ENCODE peak calls at places on chromosome 21, in seven cellular contexts. One of them, this sample, is unnamed.

GRCh38 chr21:14862794-14863720 is 201.7 kb downstream of the NRIP1 start:
- DNase-seq in NCI-H1092 treated with DMSO at 0.1 percent for 48 hours: peak
- DNase-seq in GM23338: peak
- DNase-seq in AG04449: no peak
- DNase-seq in stimulated activated CD8-positive, alpha-beta memory T cell treated with anti-CD3 and anti-CD28 coated beads, Interleukin-12 subunit alpha, Interleukin-12 subunit beta, amount 100 ng/mL, for 1 hour: no peak
- DNase-seq in activated T-helper 1 cell treated with anti-CD3 and anti-CD28 coated beads, Interleukin-12 subunit alpha, Interleukin-12 subunit beta, Interleukin-2, Interleukin-4 antibody, amounts not matched to agents 30 ng/mL and 10 ng/mL and 1 ng/mL, durations not matched to agents 14 hours and 24 hours and 36 hours: no peak
- DNase-seq in RCC 7860: no peak
- DNase-seq in this sample: no peak

GRCh38 chr21:23699402-23699801 is 1907.9 kb downstream of the MRPL39 start:
- DNase-seq in NCI-H1092 treated with DMSO at 0.1 percent for 48 hours: no peak
- DNase-seq in GM23338: no peak
- DNase-seq in AG04449: no peak
- DNase-seq in stimulated activated CD8-positive, alpha-beta memory T cell treated with anti-CD3 and anti-CD28 coated beads, Interleukin-12 subunit alpha, Interleukin-12 subunit beta, amount 100 ng/mL, for 1 hour: no peak
- DNase-seq in activated T-helper 1 cell treated with anti-CD3 and anti-CD28 coated beads, Interleukin-12 subunit alpha, Interleukin-12 subunit beta, Interleukin-2, Interleukin-4 antibody, amounts not matched to agents 30 ng/mL and 10 ng/mL and 1 ng/mL, durations not matched to agents 14 hours and 24 hours and 36 hours: no peak
- DNase-seq in RCC 7860: no peak
- DNase-seq in this sample: no peak

GRCh38 chr21:44521301-44521927 is 18.6 kb downstream of the KRTAP10-1 start:
- DNase-seq in NCI-H1092 treated with DMSO at 0.1 percent for 48 hours: no peak
- DNase-seq in GM23338: no peak
- DNase-seq in AG04449: no peak
- DNase-seq in stimulated activated CD8-positive, alpha-beta memory T cell treated with anti-CD3 and anti-CD28 coated beads, Interleukin-12 subunit alpha, Interleukin-12 subunit beta, amount 100 ng/mL, for 1 hour: no peak
- DNase-seq in activated T-helper 1 cell treated with anti-CD3 and anti-CD28 coated beads, Interleukin-12 subunit alpha, Interleukin-12 subunit beta, Interleukin-2, Interleukin-4 antibody, amounts not matched to agents 30 ng/mL and 10 ng/mL and 1 ng/mL, durations not matched to agents 14 hours and 24 hours and 36 hours: no peak
- DNase-seq in RCC 7860: no peak
- DNase-seq in this sample: no peak

GRCh38 chr21:28068455-28069358 is 924.0 kb downstream of the LTN1 start:
- DNase-seq in NCI-H1092 treated with DMSO at 0.1 percent for 48 hours: no peak
- DNase-seq in GM23338: no peak
- DNase-seq in AG04449: no peak
- DNase-seq in stimulated activated CD8-positive, alpha-beta memory T cell treated with anti-CD3 and anti-CD28 coated beads, Interleukin-12 subunit alpha, Interleukin-12 subunit beta, amount 100 ng/mL, for 1 hour: no peak
- DNase-seq in activated T-helper 1 cell treated with anti-CD3 and anti-CD28 coated beads, Interleukin-12 subunit alpha, Interleukin-12 subunit beta, Interleukin-2, Interleukin-4 antibody, amounts not matched to agents 30 ng/mL and 10 ng/mL and 1 ng/mL, durations not matched to agents 14 hours and 24 hours and 36 hours: no peak
- DNase-seq in RCC 7860: no peak
- DNase-seq in this sample: no peak

GRCh38 chr21:29194847-29195246 is 64.4 kb downstream of the MAP3K7CL start:
- DNase-seq in NCI-H1092 treated with DMSO at 0.1 percent for 48 hours: no peak
- DNase-seq in GM23338: no peak
- DNase-seq in AG04449: no peak
- DNase-seq in stimulated activated CD8-positive, alpha-beta memory T cell treated with anti-CD3 and anti-CD28 coated beads, Interleukin-12 subunit alpha, Interleukin-12 subunit beta, amount 100 ng/mL, for 1 hour: no peak
- DNase-seq in activated T-helper 1 cell treated with anti-CD3 and anti-CD28 coated beads, Interleukin-12 subunit alpha, Interleukin-12 subunit beta, Interleukin-2, Interleukin-4 antibody, amounts not matched to agents 30 ng/mL and 10 ng/mL and 1 ng/mL, durations not matched to agents 14 hours and 24 hours and 36 hours: no peak
- DNase-seq in RCC 7860: no peak
- DNase-seq in this sample: no peak

GRCh38 chr21:43699933-43700599 is 18.9 kb upstream of the PDXK start:
- DNase-seq in NCI-H1092 treated with DMSO at 0.1 percent for 48 hours: no peak
- DNase-seq in GM23338: no peak
- DNase-seq in AG04449: no peak
- DNase-seq in stimulated activated CD8-positive, alpha-beta memory T cell treated with anti-CD3 and anti-CD28 coated beads, Interleukin-12 subunit alpha, Interleukin-12 subunit beta, amount 100 ng/mL, for 1 hour: no peak
- DNase-seq in activated T-helper 1 cell treated with anti-CD3 and anti-CD28 coated beads, Interleukin-12 subunit alpha, Interleukin-12 subunit beta, Interleukin-2, Interleukin-4 antibody, amounts not matched to agents 30 ng/mL and 10 ng/mL and 1 ng/mL, durations not matched to agents 14 hours and 24 hours and 36 hours: no peak
- DNase-seq in RCC 7860: no peak
- DNase-seq in this sample: no peak

GRCh38 chr21:42199488-42200463 is 19.2 kb upstream of the ABCG1 start:
- DNase-seq in NCI-H1092 treated with DMSO at 0.1 percent for 48 hours: no peak
- DNase-seq in GM23338: no peak
- DNase-seq in AG04449: peak
- DNase-seq in stimulated activated CD8-positive, alpha-beta memory T cell treated with anti-CD3 and anti-CD28 coated beads, Interleukin-12 subunit alpha, Interleukin-12 subunit beta, amount 100 ng/mL, for 1 hour: no peak
- DNase-seq in activated T-helper 1 cell treated with anti-CD3 and anti-CD28 coated beads, Interleukin-12 subunit alpha, Interleukin-12 subunit beta, Interleukin-2, Interleukin-4 antibody, amounts not matched to agents 30 ng/mL and 10 ng/mL and 1 ng/mL, durations not matched to agents 14 hours and 24 hours and 36 hours: no peak
- DNase-seq in RCC 7860: no peak
- DNase-seq in this sample: peak

GRCh38 chr21:42106425-42106824 is 35.3 kb downstream of the UMODL1 start:
- DNase-seq in NCI-H1092 treated with DMSO at 0.1 percent for 48 hours: no peak
- DNase-seq in GM23338: no peak
- DNase-seq in AG04449: no peak
- DNase-seq in stimulated activated CD8-positive, alpha-beta memory T cell treated with anti-CD3 and anti-CD28 coated beads, Interleukin-12 subunit alpha, Interleukin-12 subunit beta, amount 100 ng/mL, for 1 hour: no peak
- DNase-seq in activated T-helper 1 cell treated with anti-CD3 and anti-CD28 coated beads, Interleukin-12 subunit alpha, Interleukin-12 subunit beta, Interleukin-2, Interleukin-4 antibody, amounts not matched to agents 30 ng/mL and 10 ng/mL and 1 ng/mL, durations not matched to agents 14 hours and 24 hours and 36 hours: no peak
- DNase-seq in RCC 7860: no peak
- DNase-seq in this sample: no peak

GRCh38 chr21:37402251-37402867 is 35.8 kb downstream of the DYRK1A start:
- DNase-seq in NCI-H1092 treated with DMSO at 0.1 percent for 48 hours: no peak
- DNase-seq in GM23338: no peak
- DNase-seq in AG04449: no peak
- DNase-seq in stimulated activated CD8-positive, alpha-beta memory T cell treated with anti-CD3 and anti-CD28 coated beads, Interleukin-12 subunit alpha, Interleukin-12 subunit beta, amount 100 ng/mL, for 1 hour: no peak
- DNase-seq in activated T-helper 1 cell treated with anti-CD3 and anti-CD28 coated beads, Interleukin-12 subunit alpha, Interleukin-12 subunit beta, Interleukin-2, Interleukin-4 antibody, amounts not matched to agents 30 ng/mL and 10 ng/mL and 1 ng/mL, durations not matched to agents 14 hours and 24 hours and 36 hours: no peak
- DNase-seq in RCC 7860: no peak
- DNase-seq in this sample: no peak

GRCh38 chr21:34881421-34881820 is 167.7 kb downstream of the RUNX1 start:
- DNase-seq in NCI-H1092 treated with DMSO at 0.1 percent for 48 hours: no peak
- DNase-seq in GM23338: no peak
- DNase-seq in AG04449: peak
- DNase-seq in stimulated activated CD8-positive, alpha-beta memory T cell treated with anti-CD3 and anti-CD28 coated beads, Interleukin-12 subunit alpha, Interleukin-12 subunit beta, amount 100 ng/mL, for 1 hour: no peak
- DNase-seq in activated T-helper 1 cell treated with anti-CD3 and anti-CD28 coated beads, Interleukin-12 subunit alpha, Interleukin-12 subunit beta, Interleukin-2, Interleukin-4 antibody, amounts not matched to agents 30 ng/mL and 10 ng/mL and 1 ng/mL, durations not matched to agents 14 hours and 24 hours and 36 hours: no peak
- DNase-seq in RCC 7860: peak
- DNase-seq in this sample: no peak

GRCh38 chr21:45227735-45228134 is 60.0 kb downstream of the POFUT2 start:
- DNase-seq in NCI-H1092 treated with DMSO at 0.1 percent for 48 hours: no peak
- DNase-seq in GM23338: peak
- DNase-seq in AG04449: no peak
- DNase-seq in stimulated activated CD8-positive, alpha-beta memory T cell treated with anti-CD3 and anti-CD28 coated beads, Interleukin-12 subunit alpha, Interleukin-12 subunit beta, amount 100 ng/mL, for 1 hour: no peak
- DNase-seq in activated T-helper 1 cell treated with anti-CD3 and anti-CD28 coated beads, Interleukin-12 subunit alpha, Interleukin-12 subunit beta, Interleukin-2, Interleukin-4 antibody, amounts not matched to agents 30 ng/mL and 10 ng/mL and 1 ng/mL, durations not matched to agents 14 hours and 24 hours and 36 hours: no peak
- DNase-seq in RCC 7860: no peak
- DNase-seq in this sample: no peak

GRCh38 chr21:21003701-21004100 is 5.5 kb downstream of the NCAM2 start:
- DNase-seq in NCI-H1092 treated with DMSO at 0.1 percent for 48 hours: peak
- DNase-seq in GM23338: peak
- DNase-seq in AG04449: no peak
- DNase-seq in stimulated activated CD8-positive, alpha-beta memory T cell treated with anti-CD3 and anti-CD28 coated beads, Interleukin-12 subunit alpha, Interleukin-12 subunit beta, amount 100 ng/mL, for 1 hour: no peak
- DNase-seq in activated T-helper 1 cell treated with anti-CD3 and anti-CD28 coated beads, Interleukin-12 subunit alpha, Interleukin-12 subunit beta, Interleukin-2, Interleukin-4 antibody, amounts not matched to agents 30 ng/mL and 10 ng/mL and 1 ng/mL, durations not matched to agents 14 hours and 24 hours and 36 hours: no peak
- DNase-seq in RCC 7860: no peak
- DNase-seq in this sample: no peak

GRCh38 chr21:17578162-17578561 is 34.5 kb downstream of the BTG3 start:
- DNase-seq in NCI-H1092 treated with DMSO at 0.1 percent for 48 hours: no peak
- DNase-seq in GM23338: no peak
- DNase-seq in AG04449: no peak
- DNase-seq in stimulated activated CD8-positive, alpha-beta memory T cell treated with anti-CD3 and anti-CD28 coated beads, Interleukin-12 subunit alpha, Interleukin-12 subunit beta, amount 100 ng/mL, for 1 hour: no peak
- DNase-seq in activated T-helper 1 cell treated with anti-CD3 and anti-CD28 coated beads, Interleukin-12 subunit alpha, Interleukin-12 subunit beta, Interleukin-2, Interleukin-4 antibody, amounts not matched to agents 30 ng/mL and 10 ng/mL and 1 ng/mL, durations not matched to agents 14 hours and 24 hours and 36 hours: no peak
- DNase-seq in RCC 7860: no peak
- DNase-seq in this sample: no peak

GRCh38 chr21:29477941-29478340 is 179.2 kb downstream of the BACH1 start:
- DNase-seq in NCI-H1092 treated with DMSO at 0.1 percent for 48 hours: no peak
- DNase-seq in GM23338: no peak
- DNase-seq in AG04449: no peak
- DNase-seq in stimulated activated CD8-positive, alpha-beta memory T cell treated with anti-CD3 and anti-CD28 coated beads, Interleukin-12 subunit alpha, Interleukin-12 subunit beta, amount 100 ng/mL, for 1 hour: no peak
- DNase-seq in activated T-helper 1 cell treated with anti-CD3 and anti-CD28 coated beads, Interleukin-12 subunit alpha, Interleukin-12 subunit beta, Interleukin-2, Interleukin-4 antibody, amounts not matched to agents 30 ng/mL and 10 ng/mL and 1 ng/mL, durations not matched to agents 14 hours and 24 hours and 36 hours: no peak
- DNase-seq in RCC 7860: peak
- DNase-seq in this sample: no peak

GRCh38 chr21:39124852-39125251 is 58.4 kb downstream of the PSMG1 start:
- DNase-seq in NCI-H1092 treated with DMSO at 0.1 percent for 48 hours: no peak
- DNase-seq in GM23338: no peak
- DNase-seq in AG04449: no peak
- DNase-seq in stimulated activated CD8-positive, alpha-beta memory T cell treated with anti-CD3 and anti-CD28 coated beads, Interleukin-12 subunit alpha, Interleukin-12 subunit beta, amount 100 ng/mL, for 1 hour: no peak
- DNase-seq in activated T-helper 1 cell treated with anti-CD3 and anti-CD28 coated beads, Interleukin-12 subunit alpha, Interleukin-12 subunit beta, Interleukin-2, Interleukin-4 antibody, amounts not matched to agents 30 ng/mL and 10 ng/mL and 1 ng/mL, durations not matched to agents 14 hours and 24 hours and 36 hours: no peak
- DNase-seq in RCC 7860: no peak
- DNase-seq in this sample: no peak

GRCh38 chr21:38599381-38599975 is 101.2 kb upstream of the ERG start:
- DNase-seq in NCI-H1092 treated with DMSO at 0.1 percent for 48 hours: no peak
- DNase-seq in GM23338: no peak
- DNase-seq in AG04449: no peak
- DNase-seq in stimulated activated CD8-positive, alpha-beta memory T cell treated with anti-CD3 and anti-CD28 coated beads, Interleukin-12 subunit alpha, Interleukin-12 subunit beta, amount 100 ng/mL, for 1 hour: no peak
- DNase-seq in activated T-helper 1 cell treated with anti-CD3 and anti-CD28 coated beads, Interleukin-12 subunit alpha, Interleukin-12 subunit beta, Interleukin-2, Interleukin-4 antibody, amounts not matched to agents 30 ng/mL and 10 ng/mL and 1 ng/mL, durations not matched to agents 14 hours and 24 hours and 36 hours: no peak
- DNase-seq in RCC 7860: no peak
- DNase-seq in this sample: no peak

GRCh38 chr21:43262427-43262826 is 93.6 kb downstream of the CRYAA start:
- DNase-seq in NCI-H1092 treated with DMSO at 0.1 percent for 48 hours: no peak
- DNase-seq in GM23338: no peak
- DNase-seq in AG04449: no peak
- DNase-seq in stimulated activated CD8-positive, alpha-beta memory T cell treated with anti-CD3 and anti-CD28 coated beads, Interleukin-12 subunit alpha, Interleukin-12 subunit beta, amount 100 ng/mL, for 1 hour: no peak
- DNase-seq in activated T-helper 1 cell treated with anti-CD3 and anti-CD28 coated beads, Interleukin-12 subunit alpha, Interleukin-12 subunit beta, Interleukin-2, Interleukin-4 antibody, amounts not matched to agents 30 ng/mL and 10 ng/mL and 1 ng/mL, durations not matched to agents 14 hours and 24 hours and 36 hours: no peak
- DNase-seq in RCC 7860: no peak
- DNase-seq in this sample: no peak

GRCh38 chr21:26490771-26491170 is 82.3 kb downstream of the CYYR1 start:
- DNase-seq in NCI-H1092 treated with DMSO at 0.1 percent for 48 hours: no peak
- DNase-seq in GM23338: peak
- DNase-seq in AG04449: no peak
- DNase-seq in stimulated activated CD8-positive, alpha-beta memory T cell treated with anti-CD3 and anti-CD28 coated beads, Interleukin-12 subunit alpha, Interleukin-12 subunit beta, amount 100 ng/mL, for 1 hour: no peak
- DNase-seq in activated T-helper 1 cell treated with anti-CD3 and anti-CD28 coated beads, Interleukin-12 subunit alpha, Interleukin-12 subunit beta, Interleukin-2, Interleukin-4 antibody, amounts not matched to agents 30 ng/mL and 10 ng/mL and 1 ng/mL, durations not matched to agents 14 hours and 24 hours and 36 hours: no peak
- DNase-seq in RCC 7860: peak
- DNase-seq in this sample: no peak

GRCh38 chr21:35521852-35522505 is 472.9 kb upstream of the RUNX1 start:
- DNase-seq in NCI-H1092 treated with DMSO at 0.1 percent for 48 hours: no peak
- DNase-seq in GM23338: no peak
- DNase-seq in AG04449: no peak
- DNase-seq in stimulated activated CD8-positive, alpha-beta memory T cell treated with anti-CD3 and anti-CD28 coated beads, Interleukin-12 subunit alpha, Interleukin-12 subunit beta, amount 100 ng/mL, for 1 hour: no peak
- DNase-seq in activated T-helper 1 cell treated with anti-CD3 and anti-CD28 coated beads, Interleukin-12 subunit alpha, Interleukin-12 subunit beta, Interleukin-2, Interleukin-4 antibody, amounts not matched to agents 30 ng/mL and 10 ng/mL and 1 ng/mL, durations not matched to agents 14 hours and 24 hours and 36 hours: no peak
- DNase-seq in RCC 7860: no peak
- DNase-seq in this sample: no peak

GRCh38 chr21:25536752-25537151 is 70.5 kb downstream of the MRPL39 start:
- DNase-seq in NCI-H1092 treated with DMSO at 0.1 percent for 48 hours: no peak
- DNase-seq in GM23338: no peak
- DNase-seq in AG04449: no peak
- DNase-seq in stimulated activated CD8-positive, alpha-beta memory T cell treated with anti-CD3 and anti-CD28 coated beads, Interleukin-12 subunit alpha, Interleukin-12 subunit beta, amount 100 ng/mL, for 1 hour: no peak
- DNase-seq in activated T-helper 1 cell treated with anti-CD3 and anti-CD28 coated beads, Interleukin-12 subunit alpha, Interleukin-12 subunit beta, Interleukin-2, Interleukin-4 antibody, amounts not matched to agents 30 ng/mL and 10 ng/mL and 1 ng/mL, durations not matched to agents 14 hours and 24 hours and 36 hours: no peak
- DNase-seq in RCC 7860: no peak
- DNase-seq in this sample: no peak

GRCh38 chr21:33655591-33656221 is 13.4 kb downstream of the ITSN1 start:
- DNase-seq in NCI-H1092 treated with DMSO at 0.1 percent for 48 hours: no peak
- DNase-seq in GM23338: peak
- DNase-seq in AG04449: peak
- DNase-seq in stimulated activated CD8-positive, alpha-beta memory T cell treated with anti-CD3 and anti-CD28 coated beads, Interleukin-12 subunit alpha, Interleukin-12 subunit beta, amount 100 ng/mL, for 1 hour: no peak
- DNase-seq in activated T-helper 1 cell treated with anti-CD3 and anti-CD28 coated beads, Interleukin-12 subunit alpha, Interleukin-12 subunit beta, Interleukin-2, Interleukin-4 antibody, amounts not matched to agents 30 ng/mL and 10 ng/mL and 1 ng/mL, durations not matched to agents 14 hours and 24 hours and 36 hours: no peak
- DNase-seq in RCC 7860: peak
- DNase-seq in this sample: no peak

GRCh38 chr21:36791695-36792451 is 93.0 kb downstream of the SIM2 start:
- DNase-seq in NCI-H1092 treated with DMSO at 0.1 percent for 48 hours: peak
- DNase-seq in GM23338: no peak
- DNase-seq in AG04449: no peak
- DNase-seq in stimulated activated CD8-positive, alpha-beta memory T cell treated with anti-CD3 and anti-CD28 coated beads, Interleukin-12 subunit alpha, Interleukin-12 subunit beta, amount 100 ng/mL, for 1 hour: no peak
- DNase-seq in activated T-helper 1 cell treated with anti-CD3 and anti-CD28 coated beads, Interleukin-12 subunit alpha, Interleukin-12 subunit beta, Interleukin-2, Interleukin-4 antibody, amounts not matched to agents 30 ng/mL and 10 ng/mL and 1 ng/mL, durations not matched to agents 14 hours and 24 hours and 36 hours: no peak
- DNase-seq in RCC 7860: no peak
- DNase-seq in this sample: no peak

GRCh38 chr21:34888569-34889286 is 160.4 kb downstream of the RUNX1 start:
- DNase-seq in NCI-H1092 treated with DMSO at 0.1 percent for 48 hours: peak
- DNase-seq in GM23338: peak
- DNase-seq in AG04449: peak
- DNase-seq in stimulated activated CD8-positive, alpha-beta memory T cell treated with anti-CD3 and anti-CD28 coated beads, Interleukin-12 subunit alpha, Interleukin-12 subunit beta, amount 100 ng/mL, for 1 hour: peak
- DNase-seq in activated T-helper 1 cell treated with anti-CD3 and anti-CD28 coated beads, Interleukin-12 subunit alpha, Interleukin-12 subunit beta, Interleukin-2, Interleukin-4 antibody, amounts not matched to agents 30 ng/mL and 10 ng/mL and 1 ng/mL, durations not matched to agents 14 hours and 24 hours and 36 hours: peak
- DNase-seq in RCC 7860: peak
- DNase-seq in this sample: peak

GRCh38 chr21:45295576-45296365 is 8.1 kb upstream of the POFUT2 start:
- DNase-seq in NCI-H1092 treated with DMSO at 0.1 percent for 48 hours: no peak
- DNase-seq in GM23338: no peak
- DNase-seq in AG04449: peak
- DNase-seq in stimulated activated CD8-positive, alpha-beta memory T cell treated with anti-CD3 and anti-CD28 coated beads, Interleukin-12 subunit alpha, Interleukin-12 subunit beta, amount 100 ng/mL, for 1 hour: no peak
- DNase-seq in activated T-helper 1 cell treated with anti-CD3 and anti-CD28 coated beads, Interleukin-12 subunit alpha, Interleukin-12 subunit beta, Interleukin-2, Interleukin-4 antibody, amounts not matched to agents 30 ng/mL and 10 ng/mL and 1 ng/mL, durations not matched to agents 14 hours and 24 hours and 36 hours: no peak
- DNase-seq in RCC 7860: no peak
- DNase-seq in this sample: peak

GRCh38 chr21:14356771-14357170 is 26.2 kb downstream of the HSPA13 start:
- DNase-seq in NCI-H1092 treated with DMSO at 0.1 percent for 48 hours: no peak
- DNase-seq in GM23338: no peak
- DNase-seq in AG04449: no peak
- DNase-seq in stimulated activated CD8-positive, alpha-beta memory T cell treated with anti-CD3 and anti-CD28 coated beads, Interleukin-12 subunit alpha, Interleukin-12 subunit beta, amount 100 ng/mL, for 1 hour: no peak
- DNase-seq in activated T-helper 1 cell treated with anti-CD3 and anti-CD28 coated beads, Interleukin-12 subunit alpha, Interleukin-12 subunit beta, Interleukin-2, Interleukin-4 antibody, amounts not matched to agents 30 ng/mL and 10 ng/mL and 1 ng/mL, durations not matched to agents 14 hours and 24 hours and 36 hours: no peak
- DNase-seq in RCC 7860: no peak
- DNase-seq in this sample: no peak

GRCh38 chr21:41112740-41113692 is 54.9 kb upstream of the BACE2 start:
- DNase-seq in NCI-H1092 treated with DMSO at 0.1 percent for 48 hours: no peak
- DNase-seq in GM23338: peak
- DNase-seq in AG04449: peak
- DNase-seq in stimulated activated CD8-positive, alpha-beta memory T cell treated with anti-CD3 and anti-CD28 coated beads, Interleukin-12 subunit alpha, Interleukin-12 subunit beta, amount 100 ng/mL, for 1 hour: no peak
- DNase-seq in activated T-helper 1 cell treated with anti-CD3 and anti-CD28 coated beads, Interleukin-12 subunit alpha, Interleukin-12 subunit beta, Interleukin-2, Interleukin-4 antibody, amounts not matched to agents 30 ng/mL and 10 ng/mL and 1 ng/mL, durations not matched to agents 14 hours and 24 hours and 36 hours: no peak
- DNase-seq in RCC 7860: peak
- DNase-seq in this sample: peak

GRCh38 chr21:31874817-31875216 is 2.0 kb downstream of the HUNK start:
- DNase-seq in NCI-H1092 treated with DMSO at 0.1 percent for 48 hours: no peak
- DNase-seq in GM23338: peak
- DNase-seq in AG04449: no peak
- DNase-seq in stimulated activated CD8-positive, alpha-beta memory T cell treated with anti-CD3 and anti-CD28 coated beads, Interleukin-12 subunit alpha, Interleukin-12 subunit beta, amount 100 ng/mL, for 1 hour: no peak
- DNase-seq in activated T-helper 1 cell treated with anti-CD3 and anti-CD28 coated beads, Interleukin-12 subunit alpha, Interleukin-12 subunit beta, Interleukin-2, Interleukin-4 antibody, amounts not matched to agents 30 ng/mL and 10 ng/mL and 1 ng/mL, durations not matched to agents 14 hours and 24 hours and 36 hours: no peak
- DNase-seq in RCC 7860: no peak
- DNase-seq in this sample: no peak

GRCh38 chr21:36707763-36708511 is 9.0 kb downstream of the SIM2 start:
- DNase-seq in NCI-H1092 treated with DMSO at 0.1 percent for 48 hours: no peak
- DNase-seq in GM23338: peak
- DNase-seq in AG04449: no peak
- DNase-seq in stimulated activated CD8-positive, alpha-beta memory T cell treated with anti-CD3 and anti-CD28 coated beads, Interleukin-12 subunit alpha, Interleukin-12 subunit beta, amount 100 ng/mL, for 1 hour: no peak
- DNase-seq in activated T-helper 1 cell treated with anti-CD3 and anti-CD28 coated beads, Interleukin-12 subunit alpha, Interleukin-12 subunit beta, Interleukin-2, Interleukin-4 antibody, amounts not matched to agents 30 ng/mL and 10 ng/mL and 1 ng/mL, durations not matched to agents 14 hours and 24 hours and 36 hours: no peak
- DNase-seq in RCC 7860: no peak
- DNase-seq in this sample: peak

GRCh38 chr21:44083631-44084291 is 23.4 kb upstream of the PWP2 start:
- DNase-seq in NCI-H1092 treated with DMSO at 0.1 percent for 48 hours: no peak
- DNase-seq in GM23338: no peak
- DNase-seq in AG04449: no peak
- DNase-seq in stimulated activated CD8-positive, alpha-beta memory T cell treated with anti-CD3 and anti-CD28 coated beads, Interleukin-12 subunit alpha, Interleukin-12 subunit beta, amount 100 ng/mL, for 1 hour: peak
- DNase-seq in activated T-helper 1 cell treated with anti-CD3 and anti-CD28 coated beads, Interleukin-12 subunit alpha, Interleukin-12 subunit beta, Interleukin-2, Interleukin-4 antibody, amounts not matched to agents 30 ng/mL and 10 ng/mL and 1 ng/mL, durations not matched to agents 14 hours and 24 hours and 36 hours: peak
- DNase-seq in RCC 7860: no peak
- DNase-seq in this sample: peak

GRCh38 chr21:24023936-24024335 is 1583.3 kb downstream of the MRPL39 start:
- DNase-seq in NCI-H1092 treated with DMSO at 0.1 percent for 48 hours: peak
- DNase-seq in GM23338: no peak
- DNase-seq in AG04449: no peak
- DNase-seq in stimulated activated CD8-positive, alpha-beta memory T cell treated with anti-CD3 and anti-CD28 coated beads, Interleukin-12 subunit alpha, Interleukin-12 subunit beta, amount 100 ng/mL, for 1 hour: no peak
- DNase-seq in activated T-helper 1 cell treated with anti-CD3 and anti-CD28 coated beads, Interleukin-12 subunit alpha, Interleukin-12 subunit beta, Interleukin-2, Interleukin-4 antibody, amounts not matched to agents 30 ng/mL and 10 ng/mL and 1 ng/mL, durations not matched to agents 14 hours and 24 hours and 36 hours: no peak
- DNase-seq in RCC 7860: no peak
- DNase-seq in this sample: no peak

GRCh38 chr21:33892853-33893252 is 22.8 kb downstream of the ATP5PO start:
- DNase-seq in NCI-H1092 treated with DMSO at 0.1 percent for 48 hours: no peak
- DNase-seq in GM23338: peak
- DNase-seq in AG04449: no peak
- DNase-seq in stimulated activated CD8-positive, alpha-beta memory T cell treated with anti-CD3 and anti-CD28 coated beads, Interleukin-12 subunit alpha, Interleukin-12 subunit beta, amount 100 ng/mL, for 1 hour: no peak
- DNase-seq in activated T-helper 1 cell treated with anti-CD3 and anti-CD28 coated beads, Interleukin-12 subunit alpha, Interleukin-12 subunit beta, Interleukin-2, Interleukin-4 antibody, amounts not matched to agents 30 ng/mL and 10 ng/mL and 1 ng/mL, durations not matched to agents 14 hours and 24 hours and 36 hours: no peak
- DNase-seq in RCC 7860: no peak
- DNase-seq in this sample: no peak

GRCh38 chr21:41961282-41961701 is 7.5 kb upstream of the C2CD2 start:
- DNase-seq in NCI-H1092 treated with DMSO at 0.1 percent for 48 hours: no peak
- DNase-seq in GM23338: no peak
- DNase-seq in AG04449: no peak
- DNase-seq in stimulated activated CD8-positive, alpha-beta memory T cell treated with anti-CD3 and anti-CD28 coated beads, Interleukin-12 subunit alpha, Interleukin-12 subunit beta, amount 100 ng/mL, for 1 hour: no peak
- DNase-seq in activated T-helper 1 cell treated with anti-CD3 and anti-CD28 coated beads, Interleukin-12 subunit alpha, Interleukin-12 subunit beta, Interleukin-2, Interleukin-4 antibody, amounts not matched to agents 30 ng/mL and 10 ng/mL and 1 ng/mL, durations not matched to agents 14 hours and 24 hours and 36 hours: no peak
- DNase-seq in RCC 7860: no peak
- DNase-seq in this sample: peak

GRCh38 chr21:42829954-42830353 is 49.4 kb downstream of the WDR4 start:
- DNase-seq in NCI-H1092 treated with DMSO at 0.1 percent for 48 hours: no peak
- DNase-seq in GM23338: no peak
- DNase-seq in AG04449: no peak
- DNase-seq in stimulated activated CD8-positive, alpha-beta memory T cell treated with anti-CD3 and anti-CD28 coated beads, Interleukin-12 subunit alpha, Interleukin-12 subunit beta, amount 100 ng/mL, for 1 hour: no peak
- DNase-seq in activated T-helper 1 cell treated with anti-CD3 and anti-CD28 coated beads, Interleukin-12 subunit alpha, Interleukin-12 subunit beta, Interleukin-2, Interleukin-4 antibody, amounts not matched to agents 30 ng/mL and 10 ng/mL and 1 ng/mL, durations not matched to agents 14 hours and 24 hours and 36 hours: no peak
- DNase-seq in RCC 7860: no peak
- DNase-seq in this sample: no peak

GRCh38 chr21:44295163-44295601 is 4.7 kb upstream of the PFKL start:
- DNase-seq in NCI-H1092 treated with DMSO at 0.1 percent for 48 hours: no peak
- DNase-seq in GM23338: no peak
- DNase-seq in AG04449: no peak
- DNase-seq in stimulated activated CD8-positive, alpha-beta memory T cell treated with anti-CD3 and anti-CD28 coated beads, Interleukin-12 subunit alpha, Interleukin-12 subunit beta, amount 100 ng/mL, for 1 hour: no peak
- DNase-seq in activated T-helper 1 cell treated with anti-CD3 and anti-CD28 coated beads, Interleukin-12 subunit alpha, Interleukin-12 subunit beta, Interleukin-2, Interleukin-4 antibody, amounts not matched to agents 30 ng/mL and 10 ng/mL and 1 ng/mL, durations not matched to agents 14 hours and 24 hours and 36 hours: no peak
- DNase-seq in RCC 7860: no peak
- DNase-seq in this sample: no peak

GRCh38 chr21:34338226-34338625 is 25.6 kb upstream of the KCNE2 start:
- DNase-seq in NCI-H1092 treated with DMSO at 0.1 percent for 48 hours: no peak
- DNase-seq in GM23338: no peak
- DNase-seq in AG04449: no peak
- DNase-seq in stimulated activated CD8-positive, alpha-beta memory T cell treated with anti-CD3 and anti-CD28 coated beads, Interleukin-12 subunit alpha, Interleukin-12 subunit beta, amount 100 ng/mL, for 1 hour: no peak
- DNase-seq in activated T-helper 1 cell treated with anti-CD3 and anti-CD28 coated beads, Interleukin-12 subunit alpha, Interleukin-12 subunit beta, Interleukin-2, Interleukin-4 antibody, amounts not matched to agents 30 ng/mL and 10 ng/mL and 1 ng/mL, durations not matched to agents 14 hours and 24 hours and 36 hours: no peak
- DNase-seq in RCC 7860: no peak
- DNase-seq in this sample: no peak

This sample was measured in ureter.